ENCODE peak calls at places on chromosome 18, in ten cellular contexts. Q, S, I, E, R, Z, P, N, A and Y are unnamed samples.
A peak's percentile ranks its signal among the peaks of the same experiment; 100 is the strongest.

GRCh38 chr18:41073372-41073954 is 881.6 kb upstream of the PIK3C3 start:
- DNase-seq in Q (peak; percentile 90), S (no peak), I (peak; percentile 64), E (no peak), R (no peak), Z (no peak), P (no peak), N (no peak), A (no peak), Y (no peak)

GRCh38 chr18:7548721-7549120 is 18.4 kb upstream of the PTPRM start:
- DNase-seq in Q (no peak), S (no peak), I (no peak), E (no peak), R (no peak), Z (no peak), P (no peak), N (no peak), A (no peak), Y (no peak)

GRCh38 chr18:74499633-74500032 is 3.5 kb downstream of the CNDP2 start:
- DNase-seq in Q (no peak), S (no peak), I (peak; percentile 29), E (peak; percentile 90), R (peak; percentile 44), Z (peak; percentile 86), P (peak; percentile 60), N (peak; percentile 62), A (peak; percentile 79), Y (peak; percentile 93)

GRCh38 chr18:32730068-32730467 is 42.8 kb downstream of the KLHL14 start:
- DNase-seq in Q (no peak), S (no peak), I (no peak), E (no peak), R (no peak), Z (no peak), P (no peak), N (no peak), A (no peak), Y (no peak)

GRCh38 chr18:61893304-61893970 is 630 bp upstream of the RNF152 start:
- DNase-seq in Q (peak; percentile 61), S (peak; percentile 28), I (peak; percentile 47), E (peak; percentile 64), R (peak; percentile 28), Z (peak; percentile 53), P (peak; percentile 70), N (peak; percentile 38), A (no peak), Y (no peak)

GRCh38 chr18:52339891-52340371 is at the start of gene DCC:
- DNase-seq in Q (peak; percentile 45), S (no peak), I (peak; percentile 49), E (no peak), R (no peak), Z (peak; percentile 45), P (no peak), N (peak; percentile 72), A (no peak), Y (peak; percentile 14)

GRCh38 chr18:73340135-73340934 is 472.5 kb upstream of the NETO1 start:
- DNase-seq in Q (peak; percentile 48), S (no peak), I (no peak), E (no peak), R (no peak), Z (no peak), P (no peak), N (peak; percentile 33), A (no peak), Y (no peak)

GRCh38 chr18:13537022-13537780 is 189.2 kb downstream of the FAM210A start:
- DNase-seq in Q (no peak), S (no peak), I (no peak), E (no peak), R (no peak), Z (no peak), P (no peak), N (no peak), A (no peak), Y (no peak)

GRCh38 chr18:27608742-27609141 is 423.6 kb upstream of the CHST9 start:
- DNase-seq in Q (no peak), S (no peak), I (peak; percentile 5), E (no peak), R (no peak), Z (no peak), P (no peak), N (no peak), A (no peak), Y (no peak)

GRCh38 chr18:37764526-37764925 is 198.9 kb upstream of the CELF4 start:
- DNase-seq in Q (no peak), S (no peak), I (no peak), E (no peak), R (no peak), Z (no peak), P (no peak), N (no peak), A (no peak), Y (no peak)

GRCh38 chr18:30622635-30623034 is 419.9 kb downstream of the DSC3 start:
- DNase-seq in Q (no peak), S (no peak), I (no peak), E (no peak), R (no peak), Z (no peak), P (no peak), N (no peak), A (no peak), Y (no peak)

GRCh38 chr18:54261894-54262293 is 7.4 kb upstream of the POLI start:
- DNase-seq in Q (no peak), S (no peak), I (peak; percentile 54), E (no peak), R (peak; percentile 24), Z (peak; percentile 67), P (no peak), N (no peak), A (no peak), Y (no peak)
- H3K4me3 ChIP-seq in Q (no peak overlapping the region), S (no peak overlapping the region), I (no peak overlapping the region), E (no peak overlapping the region), R (no peak overlapping the region), Z (no peak overlapping the region), P (no peak overlapping the region), N (no peak overlapping the region), A (no peak overlapping the region), Y (no peak overlapping the region)

GRCh38 chr18:23357992-23358594 is 95.0 kb upstream of the RIOK3 start:
- DNase-seq in Q (no peak), S (no peak), I (peak; percentile 85), E (peak; percentile 78), R (peak; percentile 81), Z (peak; percentile 56), P (peak; percentile 75), N (peak; percentile 25), A (no peak), Y (no peak)
- H3K4me3 ChIP-seq in Q (no peak overlapping the region), S (no peak overlapping the region), I (no peak overlapping the region), E (no peak overlapping the region), R (peak overlapping the region; percentile 31), Z (no peak overlapping the region), P (peak overlapping the region; percentile 13), N (no peak overlapping the region), A (no peak overlapping the region), Y (no peak overlapping the region)

DNA sequence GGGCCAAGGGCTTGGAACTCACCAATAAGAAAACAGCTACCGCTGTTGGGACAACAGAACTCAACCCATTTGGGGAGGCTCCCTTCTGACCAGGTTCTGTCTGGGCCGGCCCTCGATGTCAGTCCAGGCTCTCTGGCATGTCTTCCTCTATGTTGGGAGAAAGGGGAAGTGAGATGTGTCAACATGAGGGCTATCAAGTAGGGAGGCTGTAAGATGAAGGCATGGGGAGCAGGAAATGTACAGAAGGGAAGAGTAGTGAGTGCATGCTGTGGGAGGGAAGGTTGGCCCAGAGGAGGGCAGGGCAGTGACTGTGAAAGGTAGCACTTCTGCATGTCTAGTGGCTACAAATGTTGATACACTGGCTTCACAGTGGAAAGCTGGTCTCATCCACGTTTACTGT is 63.9 kb upstream of the SLC14A2 start:
- DNase-seq in Q (no peak), S (no peak), I (no peak), E (no peak), R (no peak), Z (no peak), P (no peak), N (no peak), A (peak; percentile 37), Y (no peak)
- H3K4me3 ChIP-seq in Q (no peak overlapping the region), S (no peak overlapping the region), I (no peak overlapping the region), E (no peak overlapping the region), R (no peak overlapping the region), Z (no peak overlapping the region), P (no peak overlapping the region), N (no peak overlapping the region), A (no peak overlapping the region), Y (no peak overlapping the region)

GRCh38 chr18:59902180-59902992 is 2.6 kb downstream of the PMAIP1 start:
- DNase-seq in Q (peak; percentile 95), S (peak; percentile 25), I (no peak), E (no peak), R (no peak), Z (no peak), P (no peak), N (no peak), A (no peak), Y (no peak)
- H3K4me3 ChIP-seq in Q (peak overlapping the region; percentile 13), S (no peak overlapping the region), I (no peak overlapping the region), E (no peak overlapping the region), R (no peak overlapping the region), Z (no peak overlapping the region), P (no peak overlapping the region), N (no peak overlapping the region), A (peak overlapping the region; percentile 83), Y (no peak overlapping the region)

GRCh38 chr18:35949903-35950627 is 22.4 kb upstream of the RMP24 start:
- DNase-seq in Q (peak; percentile 59), S (peak; percentile 62), I (peak; percentile 76), E (peak; percentile 58), R (peak; percentile 26), Z (peak; percentile 83), P (peak; percentile 43), N (peak; percentile 53), A (peak; percentile 54), Y (no peak)
- H3K4me3 ChIP-seq in Q (peak overlapping the region; percentile 58), S (peak overlapping the region; percentile 3), I (peak overlapping the region; percentile 52), E (peak overlapping the region; percentile 24), R (peak overlapping the region; percentile 55), Z (peak overlapping the region; percentile 16), P (peak overlapping the region; percentile 45), N (peak overlapping the region; percentile 33), A (peak overlapping the region; percentile 55), Y (peak overlapping the region; percentile 50)

GRCh38 chr18:5630766-5631413 is 87.1 kb upstream of the EPB41L3 start:
- DNase-seq in Q (no peak), S (no peak), I (no peak), E (no peak), R (no peak), Z (no peak), P (no peak), N (peak; percentile 9), A (no peak), Y (peak; percentile 1)
- H3K4me3 ChIP-seq in Q (peak overlapping the region; percentile 29), S (no peak overlapping the region), I (peak overlapping the region; percentile 96), E (no peak overlapping the region), R (peak overlapping the region; percentile 77), Z (no peak overlapping the region), P (peak overlapping the region; percentile 48), N (no peak overlapping the region), A (no peak overlapping the region), Y (no peak overlapping the region)

GRCh38 chr18:70503060-70503459 is 214.2 kb downstream of the SOCS6 start:
- DNase-seq in Q (no peak), S (no peak), I (no peak), E (no peak), R (no peak), Z (no peak), P (no peak), N (no peak), A (no peak), Y (no peak)
- H3K4me3 ChIP-seq in Q (no peak overlapping the region), S (no peak overlapping the region), I (no peak overlapping the region), E (no peak overlapping the region), R (no peak overlapping the region), Z (no peak overlapping the region), P (no peak overlapping the region), N (no peak overlapping the region), A (no peak overlapping the region), Y (no peak overlapping the region)